ENCODE peak calls at places on chromosomes 11 and 22, in eight cellular contexts. L is pancreas, X is mammary epithelial cell, O is neural progenitor cell, I is GM12865, Z is HCT116, G is dorsolateral prefrontal cortex, H is NB4. K is an unnamed sample.

GRCh38 chr11:102287963-102288744 is 29.1 kb upstream of the BIRC3 start:
- DNase-seq in X (peak), H (peak), I (peak), L (no peak), G (no peak), O (peak), Z (peak), K (peak)

GRCh38 chr11:73325036-73325981 is 17.2 kb downstream of the ARHGEF17 start:
- DNase-seq in G (no peak), L (no peak), H (no peak), I (peak), O (no peak), Z (no peak), X (no peak), K (no peak)

GRCh38 chr11:61142424-61142823 is 18.8 kb downstream of the VPS37C start:
- DNase-seq in H (no peak), X (peak), G (no peak), I (no peak), O (no peak), Z (no peak), L (no peak), K (no peak)

GRCh38 chr11:44319170-44319551 is 9.2 kb upstream of the ALX4 start:
- DNase-seq in G (no peak), O (peak), I (no peak), X (no peak), H (no peak), L (no peak), Z (no peak), K (no peak)

GRCh38 chr11:7512525-7513209 is 1.1 kb upstream of the PPFIBP2 start:
- DNase-seq in X (no peak), I (peak), L (no peak), G (no peak), O (no peak), Z (no peak), H (peak), K (no peak)

GRCh38 chr11:45858751-45859398 is 11.6 kb downstream of the CRY2 start:
- DNase-seq in G (no peak), I (no peak), X (no peak), Z (no peak), O (no peak), L (no peak), H (no peak), K (no peak)

GRCh38 chr11:80054582-80055165 is 613.8 kb upstream of the TENM4 start:
- DNase-seq in X (no peak), I (no peak), H (peak), Z (no peak), L (no peak), G (no peak), O (no peak), K (no peak)

GRCh38 chr11:73323464-73323863 is 15.4 kb downstream of the ARHGEF17 start:
- DNase-seq in L (no peak), X (no peak), I (no peak), H (no peak), Z (no peak), G (no peak), O (peak), K (no peak)

GRCh38 chr11:123707206-123707605 is 34.3 kb downstream of the ZNF202 start:
- DNase-seq in Z (no peak), H (no peak), I (no peak), O (no peak), L (no peak), X (no peak), G (no peak), K (no peak)

GRCh38 chr11:1181858-1182535 is 24.2 kb downstream of the MUC5AC start:
- DNase-seq in H (no peak), I (no peak), O (no peak), Z (no peak), X (no peak), L (peak), G (no peak), K (no peak)

GRCh38 chr22:43000441-43001175 is 14.3 kb downstream of the PACSIN2 start:
- DNase-seq in G (peak), L (no peak), H (peak), X (no peak), O (no peak), I (peak), Z (no peak), K (no peak)

GRCh38 chr11:119420631-119421030 is 2.3 kb downstream of the THY1 start:
- DNase-seq in O (no peak), G (no peak), L (no peak), Z (no peak), X (no peak), H (no peak), I (no peak), K (no peak)

GRCh38 chr11:70824590-70825300 is 426.4 kb downstream of the CTTN start:
- DNase-seq in L (no peak), O (peak), I (no peak), X (no peak), Z (no peak), G (no peak), H (no peak), K (no peak)

GRCh38 chr11:133408936-133409335 is 123.4 kb downstream of the OPCML start:
- DNase-seq in H (no peak), I (no peak), G (peak), L (no peak), O (no peak), Z (no peak), X (no peak), K (no peak)

GRCh38 chr11:94417386-94417987 is 16.3 kb upstream of the GPR83 start:
- DNase-seq in L (no peak), G (no peak), H (peak), Z (peak), X (peak), O (peak), I (peak), K (peak)

GRCh38 chr11:106997241-106997640 is 21.0 kb downstream of the GUCY1A2 start:
- DNase-seq in H (no peak), I (no peak), X (no peak), L (no peak), O (no peak), G (no peak), Z (no peak), K (no peak)

GRCh38 chr11:124763156-124763947 is 1.3 kb upstream of the ESAM start:
- DNase-seq in G (peak), I (peak), Z (peak), L (peak), X (peak), H (peak), O (peak), K (peak)

GRCh38 chr11:64870176-64870892 is 8.1 kb downstream of the EHD1 start:
- DNase-seq in I (peak), H (peak), L (peak), X (peak), O (peak), Z (no peak), G (no peak), K (no peak)

GRCh38 chr11:76453248-76453647 is 8.4 kb downstream of the EMSY start:
- DNase-seq in X (no peak), I (no peak), H (no peak), G (no peak), Z (no peak), O (no peak), L (no peak), K (no peak)

GRCh38 chr11:134905513-134905912 is 493.5 kb upstream of the B3GAT1 start:
- DNase-seq in G (no peak), X (no peak), H (no peak), Z (no peak), L (no peak), I (no peak), O (no peak), K (no peak)

GRCh38 chr22:17114958-17115235 is 6.3 kb downstream of the TMEM121B start:
- DNase-seq in O (no peak), H (peak), I (no peak), G (no peak), L (no peak), X (no peak), Z (no peak), K (no peak)

GRCh38 chr22:26362471-26362870 is 66.6 kb upstream of the ASPHD2 start:
- DNase-seq in H (no peak), Z (no peak), O (no peak), L (no peak), G (no peak), X (peak), I (no peak), K (no peak)

GRCh38 chr11:1222491-1223345 is at the start of gene MUC5B:
- DNase-seq in O (no peak), I (no peak), H (no peak), X (no peak), L (peak), Z (no peak), G (peak), K (no peak)

GRCh38 chr22:46192210-46192993 is 42.1 kb downstream of the PPARA start:
- DNase-seq in Z (no peak), X (no peak), L (no peak), I (no peak), O (no peak), H (no peak), G (no peak), K (no peak)

GRCh38 chr11:18203723-18204122 is 31.1 kb downstream of the MRGPRX4 start:
- DNase-seq in X (no peak), L (no peak), H (peak), I (peak), Z (peak), O (peak), G (no peak), K (peak)

GRCh38 chr11:10564692-10565318 is 3.7 kb downstream of the LYVE1 start:
- DNase-seq in Z (no peak), G (no peak), I (peak), X (no peak), O (no peak), H (peak), L (no peak), K (no peak)

GRCh38 chr11:1224491-1225385 is 1.9 kb downstream of the MUC5B start:
- DNase-seq in G (peak), X (peak), Z (no peak), O (peak), I (no peak), H (no peak), L (peak), K (no peak)

GRCh38 chr11:120526241-120526640 is 14.7 kb downstream of the GRIK4 start:
- DNase-seq in Z (no peak), L (no peak), X (no peak), G (no peak), H (no peak), I (no peak), O (no peak), K (no peak)

GRCh38 chr11:91796999-91797398 is 427.6 kb upstream of the FAT3 start:
- DNase-seq in G (no peak), L (no peak), X (no peak), Z (no peak), O (no peak), I (no peak), H (no peak), K (no peak)

GRCh38 chr22:45838257-45838891 is 138.6 kb downstream of the WNT7B start:
- DNase-seq in L (no peak), I (no peak), H (no peak), G (no peak), Z (no peak), X (no peak), O (no peak), K (no peak)

GRCh38 chr11:13289081-13289480 is 11.5 kb downstream of the BMAL1 start:
- DNase-seq in I (no peak), G (no peak), O (peak), H (no peak), X (no peak), L (no peak), Z (no peak), K (peak)

GRCh38 chr11:27701262-27702105 is 1.2 kb upstream of the BDNF start:
- DNase-seq in G (peak), I (peak), L (no peak), H (peak), X (no peak), Z (no peak), O (peak), K (no peak)

GRCh38 chr11:27234043-27234668 is 128.9 kb downstream of the CCDC34 start:
- DNase-seq in Z (no peak), G (no peak), I (peak), H (peak), X (peak), O (peak), L (no peak), K (peak)

GRCh38 chr11:126484266-126484665 is 128.8 kb downstream of the ST3GAL4 start:
- DNase-seq in H (peak), Z (no peak), G (no peak), O (no peak), X (peak), I (no peak), L (no peak), K (no peak)

GRCh38 chr11:454801-455565 is 4.9 kb downstream of the PTDSS2 start:
- DNase-seq in O (no peak), Z (no peak), L (no peak), X (no peak), H (no peak), G (no peak), I (no peak), K (no peak)

GRCh38 chr11:61554172-61554988 is 26.5 kb downstream of the SYT7 start:
- DNase-seq in H (no peak), X (no peak), L (peak), Z (no peak), G (no peak), I (no peak), O (no peak), K (no peak)

GRCh38 chr11:96875772-96876171 is 486.0 kb downstream of the JRKL start:
- DNase-seq in L (no peak), G (no peak), H (no peak), I (no peak), Z (no peak), X (no peak), O (no peak), K (no peak)

GRCh38 chr11:10743354-10744035 is 7.6 kb upstream of the CTR9 start:
- DNase-seq in X (no peak), H (peak), G (no peak), O (no peak), I (peak), L (no peak), Z (no peak), K (no peak)

GRCh38 chr11:70430122-70430521 is 31.8 kb downstream of the CTTN start:
- DNase-seq in X (peak), L (no peak), H (no peak), Z (no peak), G (no peak), O (no peak), I (no peak), K (no peak)

GRCh38 chr22:47225080-47225930 is 462.9 kb downstream of the TBC1D22A start:
- DNase-seq in O (no peak), Z (no peak), G (no peak), I (no peak), H (no peak), X (no peak), L (no peak), K (no peak)

DNA sequence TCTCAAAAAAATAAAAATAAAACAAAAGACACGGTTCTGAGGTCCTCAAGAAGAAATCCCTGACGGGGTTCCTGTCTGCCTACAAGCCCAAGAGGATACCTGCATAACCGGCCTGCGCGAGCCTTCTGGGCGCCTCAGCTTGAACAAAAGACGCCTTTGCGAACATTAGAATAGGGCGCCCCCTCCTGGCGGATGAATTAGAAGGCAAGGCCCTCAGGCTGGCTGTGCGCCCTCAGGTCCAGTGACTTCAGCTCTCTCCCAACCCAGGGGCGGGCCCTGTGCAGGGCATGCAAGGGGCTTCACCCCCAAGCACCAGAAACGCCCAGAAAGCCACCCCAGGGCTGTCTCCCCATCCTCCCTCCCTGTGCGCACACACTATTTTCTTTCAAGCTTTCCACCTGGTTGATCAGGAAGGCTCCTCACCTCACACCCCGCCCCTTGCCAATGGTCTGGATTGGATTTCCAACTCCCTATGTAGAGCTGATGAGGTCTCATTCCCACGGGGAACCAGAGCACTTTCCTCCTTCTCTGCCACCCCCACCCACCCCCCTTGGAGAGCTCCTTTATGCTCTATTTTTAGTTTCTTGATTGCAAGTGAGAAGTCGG is 273.3 kb downstream of the BUD13 start:
- DNase-seq in L (peak), H (peak), O (peak), X (peak), I (peak), Z (peak), G (peak), K (peak)
- TF ChIP-seq CTCF in L (peak), H (peak), O (peak), X (peak), I (peak), Z (peak), G (peak), K (peak)

GRCh38 chr22:20430101-20430640 is 7.5 kb downstream of the SCARF2 start:
- DNase-seq in I (no peak), X (no peak), L (peak), G (no peak), H (no peak), O (no peak), Z (no peak), K (no peak)
- H3K4me3 ChIP-seq in I (no peak), X (no peak), L (no peak), G (peak), H (no peak), O (peak), Z (peak), K (no peak)

GRCh38 chr22:23386245-23386631 is 193.9 kb downstream of the IGLL1 start:
- DNase-seq in H (no peak), L (peak), Z (no peak), I (no peak), O (no peak), X (no peak), G (no peak), K (no peak)
- TF ChIP-seq CTCF in H (no peak), L (no peak), Z (no peak), I (no peak), O (no peak), X (no peak), G (no peak), K (no peak)

GRCh38 chr11:111413849-111414248 is 34.8 kb upstream of the POU2AF1 start:
- DNase-seq in O (no peak), X (no peak), G (no peak), H (no peak), L (no peak), I (peak), Z (no peak), K (no peak)

GRCh38 chr11:111412293-111412692 is 33.2 kb upstream of the POU2AF1 start:
- DNase-seq in G (no peak), I (no peak), L (no peak), Z (no peak), X (no peak), O (no peak), H (no peak), K (no peak)

GRCh38 chr11:111414936-111415335 is 35.9 kb upstream of the POU2AF1 start:
- DNase-seq in I (peak), X (no peak), O (no peak), L (no peak), Z (no peak), H (no peak), G (no peak), K (no peak)

GRCh38 chr11:111416231-111416960 is 37.3 kb upstream of the POU2AF1 start:
- DNase-seq in Z (no peak), G (no peak), H (no peak), I (peak), L (no peak), X (no peak), O (no peak), K (no peak)

GRCh38 chr11:111414267-111414931 is 35.3 kb upstream of the POU2AF1 start:
- DNase-seq in H (peak), G (no peak), L (no peak), X (no peak), Z (no peak), I (peak), O (no peak), K (no peak)
- H3K4me3 ChIP-seq in H (no peak), G (no peak), L (no peak), X (no peak), Z (no peak), I (peak), O (no peak), K (no peak)

GRCh38 chr22:38755155-38755910 is 465 bp downstream of the SUN2 start:
- DNase-seq in X (peak), Z (no peak), H (peak), I (peak), L (peak), G (peak), O (peak), K (no peak)
- TF ChIP-seq CTCF in X (no peak), Z (no peak), H (no peak), I (no peak), L (no peak), G (no peak), O (no peak), K (no peak)

GRCh38 chr11:66465371-66466224 is 1.1 kb upstream of the PELI3 start:
- DNase-seq in H (peak), Z (no peak), L (no peak), I (no peak), X (no peak), G (no peak), O (no peak), K (no peak)
- H3K4me3 ChIP-seq in H (peak), Z (peak), L (no peak), I (no peak), X (no peak), G (peak), O (peak), K (peak)

GRCh38 chr11:66268953-66269906 is 791 bp downstream of the RAB1B start:
- DNase-seq in L (peak), I (peak), Z (no peak), O (peak), G (no peak), X (no peak), H (peak), K (peak)
- TF ChIP-seq CTCF in L (no peak), I (no peak), Z (no peak), O (peak), G (no peak), X (no peak), H (peak), K (peak)